ENCODE peak calls at places on chromosomes 3 and 15, in four cellular contexts. One of them, this sample, is unnamed.

GRCh38 chr15:63553388-63553791 is 43.8 kb upstream of the FBXL22 start:
- DNase-seq in K562: no peak
- DNase-seq in HepG2: no peak
- DNase-seq in H1: no peak
- DNase-seq in this sample: no peak

GRCh38 chr3:45931476-45931875 is 11.8 kb upstream of the CXCR6 start:
- DNase-seq in K562: no peak
- DNase-seq in HepG2: no peak
- DNase-seq in H1: no peak
- DNase-seq in this sample: no peak

GRCh38 chr3:50687127-50687751 is 12.5 kb downstream of the DOCK3 start:
- DNase-seq in K562: no peak
- DNase-seq in HepG2: no peak
- DNase-seq in H1: no peak
- DNase-seq in this sample: no peak

GRCh38 chr15:96736384-96736783 is 405.9 kb downstream of the NR2F2 start:
- DNase-seq in K562: peak
- DNase-seq in HepG2: no peak
- DNase-seq in H1: no peak
- DNase-seq in this sample: no peak

GRCh38 chr15:79078763-79079395 is 11.7 kb downstream of the RASGRF1 start:
- DNase-seq in K562: peak
- DNase-seq in HepG2: no peak
- DNase-seq in H1: no peak
- DNase-seq in this sample: no peak

GRCh38 chr3:46695177-46695961 is 1.9 kb upstream of the ALS2CL start:
- DNase-seq in K562: peak
- DNase-seq in HepG2: no peak
- DNase-seq in H1: no peak
- DNase-seq in this sample: peak

GRCh38 chr3:50356553-50356952 is 2.8 kb downstream of the TMEM115 start:
- DNase-seq in K562: peak
- DNase-seq in HepG2: no peak
- DNase-seq in H1: no peak
- DNase-seq in this sample: no peak

GRCh38 chr3:141231923-141232861 is 567 bp downstream of the PXYLP1 start:
- DNase-seq in K562: peak
- DNase-seq in HepG2: no peak
- DNase-seq in H1: no peak
- DNase-seq in this sample: peak

GRCh38 chr3:23035927-23036640 is 167.0 kb upstream of the UBE2E2 start:
- DNase-seq in K562: no peak
- DNase-seq in HepG2: peak
- DNase-seq in H1: no peak
- DNase-seq in this sample: peak

GRCh38 chr15:51368751-51369450 is 27.4 kb downstream of the GLDN start:
- DNase-seq in K562: no peak
- DNase-seq in HepG2: peak
- DNase-seq in H1: no peak
- DNase-seq in this sample: peak

GRCh38 chr3:132262305-132262704 is 54.9 kb upstream of the ACP3 start:
- DNase-seq in K562: no peak
- DNase-seq in HepG2: no peak
- DNase-seq in H1: no peak
- DNase-seq in this sample: no peak

GRCh38 chr3:138059261-138059660 is 49.3 kb downstream of the CLDN18 start:
- DNase-seq in K562: no peak
- DNase-seq in HepG2: no peak
- DNase-seq in H1: no peak
- DNase-seq in this sample: no peak

GRCh38 chr3:185865277-185865676 is 40.4 kb upstream of the IGF2BP2 start:
- DNase-seq in K562: no peak
- DNase-seq in HepG2: no peak
- DNase-seq in H1: no peak
- DNase-seq in this sample: no peak

GRCh38 chr3:55330355-55330754 is 156.8 kb downstream of the WNT5A start:
- DNase-seq in K562: no peak
- DNase-seq in HepG2: no peak
- DNase-seq in H1: no peak
- DNase-seq in this sample: peak

GRCh38 chr15:101310508-101310907 is 15.5 kb upstream of the SNRPA1 start:
- DNase-seq in K562: no peak
- DNase-seq in HepG2: no peak
- DNase-seq in H1: no peak
- DNase-seq in this sample: no peak

GRCh38 chr15:101314726-101315125 is 19.7 kb upstream of the SNRPA1 start:
- DNase-seq in K562: no peak
- DNase-seq in HepG2: no peak
- DNase-seq in H1: no peak
- DNase-seq in this sample: no peak

GRCh38 chr15:101315736-101316135 is 20.7 kb upstream of the SNRPA1 start:
- DNase-seq in K562: no peak
- DNase-seq in HepG2: no peak
- DNase-seq in H1: no peak
- DNase-seq in this sample: no peak

GRCh38 chr15:101314301-101314700 is 19.3 kb upstream of the SNRPA1 start:
- DNase-seq in K562: no peak
- DNase-seq in HepG2: no peak
- DNase-seq in H1: no peak
- DNase-seq in this sample: no peak

GRCh38 chr15:101313041-101313761 is 18.2 kb upstream of the SNRPA1 start:
- DNase-seq in K562: no peak
- DNase-seq in HepG2: no peak
- DNase-seq in H1: no peak
- DNase-seq in this sample: no peak
- TF ChIP-seq PHF8 in K562: no peak
- TF ChIP-seq PHF8 in HepG2: no peak
- TF ChIP-seq PHF8 in H1: no peak
- TF ChIP-seq PHF8 in this sample: no peak

DNA sequence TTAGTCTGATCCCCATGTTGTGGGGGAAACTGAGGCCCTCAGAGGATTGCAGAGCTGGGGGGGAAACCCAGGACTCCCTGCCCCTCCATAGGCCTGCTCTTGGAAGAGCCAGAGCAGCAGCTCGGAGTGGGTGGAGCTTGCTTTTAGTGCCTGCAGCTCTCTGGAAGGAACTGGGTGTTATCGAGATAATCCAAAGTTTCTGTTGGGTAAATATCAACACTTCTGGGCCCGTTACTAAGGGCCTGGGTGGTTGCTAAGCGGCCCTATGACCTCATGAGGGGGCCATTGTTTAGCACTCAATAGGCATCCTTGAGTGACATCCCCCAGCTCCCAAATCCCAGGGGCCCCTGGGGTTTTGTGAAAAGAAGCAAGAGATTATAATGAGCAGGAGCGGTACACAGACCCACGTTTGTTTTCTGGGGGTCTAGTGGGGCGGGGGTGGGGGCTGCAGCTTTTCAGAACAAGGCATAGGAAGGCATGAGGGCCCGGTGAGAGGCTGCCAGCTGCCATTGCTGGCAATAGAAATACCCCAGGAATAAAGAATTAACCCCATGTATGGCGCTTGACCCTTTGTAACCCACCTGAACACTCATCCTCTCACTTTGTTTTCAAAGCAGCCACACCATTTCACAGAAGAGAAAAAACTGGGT is 48.3 kb upstream of the ATP2B2 start:
- DNase-seq in K562: peak
- DNase-seq in HepG2: no peak
- DNase-seq in H1: peak
- DNase-seq in this sample: no peak
- TF ChIP-seq PHF8 in K562: no peak
- TF ChIP-seq PHF8 in HepG2: no peak
- TF ChIP-seq PHF8 in H1: no peak
- TF ChIP-seq PHF8 in this sample: no peak

DNA sequence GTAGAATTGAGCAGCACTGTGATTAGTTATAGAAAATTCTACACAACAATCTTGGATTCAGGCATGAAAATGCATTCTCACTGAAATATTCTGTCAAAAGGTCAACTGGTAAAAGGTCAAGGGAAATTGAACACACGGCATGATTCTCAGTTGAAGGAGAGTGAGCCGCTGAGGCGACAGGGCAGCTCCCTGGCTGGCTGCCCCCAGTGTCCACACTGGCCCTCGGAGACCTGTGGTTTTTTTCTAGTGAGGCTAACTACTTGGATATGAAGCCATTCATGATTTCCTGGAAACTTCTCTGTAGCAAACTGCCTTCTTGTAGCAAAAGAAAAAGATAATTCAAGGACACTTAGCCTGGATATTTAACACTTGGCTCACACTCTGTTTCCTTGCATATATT is 37.2 kb downstream of the AADACL2 start:
- DNase-seq in K562: peak
- DNase-seq in HepG2: peak
- DNase-seq in H1: no peak
- DNase-seq in this sample: peak
- TF ChIP-seq PHF8 in K562: no peak
- TF ChIP-seq PHF8 in HepG2: no peak
- TF ChIP-seq PHF8 in H1: no peak
- TF ChIP-seq PHF8 in this sample: no peak

DNA sequence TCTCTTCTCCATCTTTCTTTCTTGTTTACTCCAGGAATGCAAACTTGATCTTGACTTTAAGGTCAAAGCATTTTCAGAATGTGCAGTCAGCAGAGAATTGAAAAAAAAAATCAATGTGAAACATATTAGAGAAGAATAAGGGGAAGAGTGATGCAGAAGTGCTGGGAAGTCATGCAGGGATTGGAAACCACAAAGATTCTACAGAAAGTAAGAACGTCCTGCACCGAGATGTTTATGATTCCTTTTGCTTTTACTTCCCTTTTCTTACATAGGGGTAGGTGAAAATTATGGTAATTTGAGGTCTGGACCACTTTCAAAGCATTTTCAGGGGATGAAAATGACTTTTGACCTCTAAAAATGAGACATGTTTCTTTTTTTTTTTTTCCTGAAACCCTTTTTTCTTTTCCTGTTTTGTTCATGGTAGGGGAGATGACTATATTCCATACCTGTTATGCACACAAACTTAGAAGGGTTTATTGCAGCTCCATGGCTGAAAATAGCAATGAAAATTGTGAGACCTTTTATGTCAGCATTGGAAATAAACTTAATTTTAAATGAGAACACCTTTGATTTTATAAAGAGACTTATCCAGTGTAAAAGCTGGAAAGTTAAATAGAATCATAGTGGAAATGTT is 623.5 kb upstream of the TBL1XR1 start:
- DNase-seq in K562: no peak
- DNase-seq in HepG2: no peak
- DNase-seq in H1: no peak
- DNase-seq in this sample: no peak
- TF ChIP-seq PHF8 in K562: no peak
- TF ChIP-seq PHF8 in HepG2: no peak
- TF ChIP-seq PHF8 in H1: no peak
- TF ChIP-seq PHF8 in this sample: no peak

DNA sequence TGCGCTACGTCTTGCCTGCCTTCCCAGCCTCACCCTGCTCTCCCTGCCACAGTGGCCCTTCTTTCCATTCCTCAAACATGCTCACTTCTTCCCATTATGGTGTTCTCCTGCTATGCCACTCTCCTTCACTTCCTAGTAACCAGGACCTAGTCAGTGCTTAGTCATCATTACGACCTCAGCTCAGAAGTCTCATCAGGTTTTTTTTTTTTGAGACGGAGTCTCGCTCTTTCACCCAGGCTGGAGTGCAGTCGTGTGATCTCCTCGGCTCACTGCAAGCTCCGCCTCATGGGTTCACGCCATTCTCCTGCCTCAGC is 149.5 kb downstream of the GREM1 start:
- DNase-seq in K562: peak
- DNase-seq in HepG2: no peak
- DNase-seq in H1: no peak
- DNase-seq in this sample: peak
- TF ChIP-seq PHF8 in K562: no peak
- TF ChIP-seq PHF8 in HepG2: no peak
- TF ChIP-seq PHF8 in H1: no peak
- TF ChIP-seq PHF8 in this sample: no peak

GRCh38 chr3:98343647-98344507 is 9.8 kb upstream of the OR5K4 start:
- DNase-seq in K562: peak
- DNase-seq in HepG2: peak
- DNase-seq in H1: no peak
- DNase-seq in this sample: peak
- TF ChIP-seq PHF8 in K562: no peak
- TF ChIP-seq PHF8 in HepG2: no peak
- TF ChIP-seq PHF8 in H1: no peak
- TF ChIP-seq PHF8 in this sample: no peak

DNA sequence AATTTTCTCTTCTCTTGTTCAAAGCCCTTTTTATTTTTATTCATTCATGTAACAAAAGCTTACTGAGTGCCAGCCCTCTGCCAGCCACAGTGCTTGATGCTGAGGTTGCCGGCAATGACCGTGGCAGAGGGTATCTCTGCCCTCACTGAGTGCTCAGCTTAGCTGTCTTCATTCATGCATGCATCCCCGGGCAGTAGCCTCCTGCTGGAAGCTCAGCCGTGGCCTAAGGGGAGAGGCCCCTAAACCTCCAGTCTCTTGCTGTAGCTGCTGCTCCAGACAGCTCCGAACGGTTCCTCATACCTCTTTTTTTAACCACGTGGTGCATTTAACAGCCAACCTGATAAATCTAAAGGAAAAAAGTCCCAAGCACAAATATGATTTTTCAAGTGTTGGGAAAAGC is 34.6 kb upstream of the CCDC66 start:
- DNase-seq in K562: no peak
- DNase-seq in HepG2: no peak
- DNase-seq in H1: no peak
- DNase-seq in this sample: no peak
- TF ChIP-seq PHF8 in K562: no peak
- TF ChIP-seq PHF8 in HepG2: no peak
- TF ChIP-seq PHF8 in H1: no peak
- TF ChIP-seq PHF8 in this sample: no peak

GRCh38 chr15:68103603-68104002 is 49.5 kb downstream of the PIAS1 start:
- DNase-seq in K562: no peak
- DNase-seq in HepG2: no peak
- DNase-seq in H1: no peak
- DNase-seq in this sample: no peak

GRCh38 chr15:68107142-68107541 is 53.0 kb downstream of the PIAS1 start:
- DNase-seq in K562: no peak
- DNase-seq in HepG2: no peak
- DNase-seq in H1: no peak
- DNase-seq in this sample: no peak

DNA sequence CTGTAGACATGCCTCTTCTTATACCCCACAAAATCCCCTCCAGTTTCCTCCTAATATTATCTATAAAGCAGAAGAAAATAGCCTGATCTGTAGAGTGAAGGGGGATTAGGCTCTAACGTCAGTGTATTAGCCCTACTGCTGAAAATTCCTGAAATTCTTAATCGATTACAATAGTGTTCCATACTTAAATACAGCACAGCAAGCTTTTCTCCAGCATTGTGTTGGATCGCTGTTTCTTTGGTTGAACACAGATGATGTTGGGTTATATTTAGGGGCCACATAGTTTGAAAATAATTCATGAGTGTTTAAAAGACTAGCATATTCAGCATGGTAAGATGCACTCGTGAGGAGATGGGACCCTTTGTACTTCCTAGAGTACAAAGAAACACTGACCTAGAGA is 52.5 kb downstream of the PIAS1 start:
- DNase-seq in K562: no peak
- DNase-seq in HepG2: peak
- DNase-seq in H1: no peak
- DNase-seq in this sample: no peak
- TF ChIP-seq PHF8 in K562: no peak
- TF ChIP-seq PHF8 in HepG2: no peak
- TF ChIP-seq PHF8 in H1: no peak
- TF ChIP-seq PHF8 in this sample: no peak

This sample was measured in A549.